ENCODE peak calls at places on chromosomes 3 and 15, in eight cellular contexts. E is HL-60, X is breast epithelium, H is sigmoid colon, Z is GM23338, Q is H1, B is suprapubic skin, N is transverse colon. U is an unnamed sample.

GRCh38 chr3:151328298-151329036 is 882 bp downstream of the P2RY13 start:
- DNase-seq in B (no peak), Q (no peak), N (no peak), H (no peak), Z (no peak), X (no peak), E (peak; percentile 65), U (no peak)

GRCh38 chr3:18302517-18302916 is 122.6 kb downstream of the SATB1 start:
- DNase-seq in X (no peak), Q (no peak), B (no peak), H (peak; percentile 79), Z (no peak), E (no peak), N (peak; percentile 7), U (no peak)

GRCh38 chr3:49636883-49637609 is 37.1 kb upstream of the APEH start:
- DNase-seq in N (no peak), H (no peak), E (no peak), X (no peak), Q (no peak), Z (no peak), B (no peak), U (no peak)

GRCh38 chr15:31069360-31070000 is 32.0 kb downstream of the TRPM1 start:
- DNase-seq in B (no peak), E (no peak), Z (no peak), H (no peak), N (no peak), Q (peak; percentile 17), X (no peak), U (no peak)

GRCh38 chr3:30749230-30749629 is 142.8 kb downstream of the TGFBR2 start:
- DNase-seq in Z (no peak), E (no peak), N (no peak), X (no peak), B (no peak), Q (no peak), H (no peak), U (no peak)

GRCh38 chr3:41898631-41899030 is 63.3 kb downstream of the ULK4 start:
- DNase-seq in N (no peak), X (no peak), B (no peak), Z (no peak), Q (no peak), H (no peak), E (no peak), U (no peak)

GRCh38 chr15:92634641-92635272 is 20.8 kb downstream of the FAM174B start:
- DNase-seq in H (no peak), N (no peak), Q (peak; percentile 29), B (peak; percentile 53), E (no peak), Z (no peak), X (peak; percentile 12), U (no peak)

GRCh38 chr3:125332504-125332903 is 42.6 kb downstream of the ZNF148 start:
- DNase-seq in Q (no peak), X (no peak), H (no peak), B (no peak), Z (peak; percentile 41), E (no peak), N (no peak), U (no peak)

GRCh38 chr3:111591555-111591954 is 3.6 kb downstream of the ZBED2 start:
- DNase-seq in N (no peak), H (no peak), B (no peak), X (no peak), Q (no peak), Z (no peak), E (no peak), U (no peak)

GRCh38 chr3:27485853-27486252 is 1.7 kb upstream of the SLC4A7 start:
- DNase-seq in E (no peak), B (no peak), N (no peak), H (no peak), X (no peak), Z (no peak), Q (no peak), U (no peak)

GRCh38 chr3:60579734-60580133 is 671.5 kb downstream of the FHIT start:
- DNase-seq in E (no peak), X (no peak), Z (no peak), B (no peak), H (no peak), N (no peak), Q (no peak), U (no peak)

GRCh38 chr15:75027551-75027950 is 4.2 kb downstream of the PPCDC start:
- DNase-seq in X (no peak), N (peak; percentile 66), B (no peak), Z (no peak), H (no peak), E (no peak), Q (no peak), U (no peak)

GRCh38 chr3:36635731-36636130 is 128.6 kb downstream of the DCLK3 start:
- DNase-seq in E (no peak), X (no peak), Q (no peak), H (no peak), Z (no peak), B (no peak), N (no peak), U (no peak)

GRCh38 chr3:101643861-101644613 is 32.9 kb downstream of the ZBTB11 start:
- DNase-seq in N (no peak), B (no peak), X (no peak), Z (no peak), E (peak; percentile 7), Q (no peak), H (no peak), U (no peak)
- TF ChIP-seq POLR2AphosphoS5 in N (no peak), B (no peak), X (no peak), Z (no peak), E (no peak), Q (no peak), H (no peak), U (no peak)

DNA sequence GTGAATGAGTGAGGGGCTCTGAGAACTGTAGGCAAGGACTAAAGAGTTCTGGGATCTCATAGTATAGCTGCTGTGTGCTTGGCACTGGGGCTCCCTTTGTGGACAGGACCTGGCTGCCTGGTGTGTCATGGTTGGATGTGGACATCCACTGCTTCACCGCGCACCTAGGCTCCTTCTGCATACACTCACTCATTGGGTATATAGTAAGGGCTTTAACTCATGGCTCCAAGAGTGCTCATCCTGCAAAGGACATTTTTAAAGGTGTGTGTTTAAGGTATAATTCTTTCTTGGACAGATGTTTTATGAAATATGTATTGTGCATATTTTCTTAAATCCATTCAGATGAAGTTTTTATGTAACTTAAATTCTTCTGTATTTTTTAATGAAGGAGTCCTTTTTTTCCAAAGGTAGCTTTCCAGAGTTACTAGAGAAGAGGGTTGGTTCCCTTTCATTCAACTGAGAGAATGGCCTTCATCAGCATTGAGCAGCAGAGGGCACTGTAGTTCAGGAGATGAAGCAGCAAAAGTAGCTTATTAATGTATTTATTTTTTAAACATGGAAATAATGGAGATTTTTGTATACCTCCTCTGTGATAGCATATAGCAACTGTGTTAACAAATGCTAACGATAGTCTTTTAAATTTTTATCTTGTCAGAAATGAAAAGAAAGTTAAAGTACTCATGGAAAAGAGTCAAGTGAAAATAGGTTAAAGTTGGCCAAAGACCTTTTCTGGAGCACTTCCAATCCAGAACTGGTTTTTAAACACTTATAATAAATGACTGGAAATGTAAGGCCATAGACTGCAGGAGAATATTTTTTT is 25.2 kb downstream of the OXNAD1 start:
- DNase-seq in X (no peak), E (peak; percentile 56), Z (peak; percentile 75), N (peak; percentile 46), Q (no peak), B (no peak), H (no peak), U (peak; percentile 20)
- TF ChIP-seq POLR2AphosphoS5 in X (no peak), E (no peak), Z (no peak), N (no peak), Q (no peak), B (no peak), H (no peak), U (no peak)

DNA sequence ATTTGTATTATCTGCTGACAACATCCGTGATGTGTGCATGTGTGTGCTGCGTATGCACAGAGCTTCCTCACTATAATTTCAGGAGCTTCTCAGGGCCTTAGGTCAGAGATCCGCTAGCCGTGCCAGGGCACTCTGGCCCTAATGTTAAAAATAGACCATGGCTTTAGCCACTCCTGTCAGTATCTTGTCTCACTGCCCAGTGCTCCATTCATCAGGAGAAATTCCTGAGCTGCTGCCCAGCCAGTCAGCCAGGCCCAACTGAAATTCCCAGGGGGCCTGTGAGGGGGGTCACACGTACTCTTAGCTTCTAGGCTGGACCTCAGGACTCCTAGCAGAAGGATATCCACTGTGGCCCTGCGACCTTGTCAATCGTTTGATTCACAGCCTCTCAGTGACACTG is 70.0 kb upstream of the ABHD2 start:
- DNase-seq in Z (no peak), N (no peak), X (no peak), E (no peak), Q (no peak), B (no peak), H (peak; percentile 67), U (no peak)
- TF ChIP-seq POLR2AphosphoS5 in Z (no peak), N (no peak), X (no peak), E (no peak), Q (no peak), B (no peak), H (no peak), U (no peak)

GRCh38 chr15:81098884-81099601 is 35.0 kb upstream of the CFAP161 start:
- DNase-seq in Q (peak; percentile 38), E (peak; percentile 12), Z (no peak), N (no peak), B (no peak), X (no peak), H (peak; percentile 68), U (no peak)
- TF ChIP-seq POLR2AphosphoS5 in Q (no peak), E (no peak), Z (no peak), N (no peak), B (no peak), X (no peak), H (no peak), U (no peak)

DNA sequence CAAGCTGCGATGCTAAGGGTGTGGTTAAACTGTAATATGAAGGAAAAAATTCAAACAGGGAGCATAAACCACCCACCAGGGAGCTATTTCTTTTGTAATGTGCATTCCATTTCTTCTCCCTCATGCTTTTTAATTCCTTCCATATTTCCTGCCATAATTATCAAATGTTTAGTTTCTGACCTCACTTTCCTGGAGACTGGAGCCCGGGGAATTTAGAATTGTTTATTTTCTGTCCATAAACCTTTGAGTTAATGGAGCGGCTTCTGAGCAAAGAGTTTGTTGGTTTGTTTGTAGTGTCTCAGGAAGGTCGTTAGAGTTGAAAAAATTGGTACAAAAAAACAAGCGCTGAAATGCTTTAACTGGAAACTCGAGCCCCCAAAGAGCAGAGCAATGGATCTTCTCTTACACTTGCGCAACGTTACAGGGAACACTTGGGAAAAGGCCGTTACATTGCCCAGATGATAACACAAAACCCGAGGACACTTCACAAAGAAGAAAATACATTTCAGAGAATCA is 1.0 kb downstream of the FSTL1 start:
- DNase-seq in X (no peak), Q (no peak), H (peak; percentile 75), Z (no peak), E (no peak), N (no peak), B (no peak), U (no peak)
- TF ChIP-seq POLR2AphosphoS5 in X (no peak), Q (peak; percentile 8), H (no peak), Z (no peak), E (no peak), N (no peak), B (no peak), U (no peak)

GRCh38 chr3:105368575-105369500 is 2.1 kb downstream of the ALCAM start:
- DNase-seq in Z (peak; percentile 59), N (peak; percentile 76), H (peak; percentile 66), E (peak; percentile 75), Q (peak; percentile 53), B (peak; percentile 77), X (peak; percentile 69), U (peak; percentile 67)
- TF ChIP-seq POLR2AphosphoS5 in Z (no peak), N (peak; percentile 33), H (no peak), E (peak; percentile 45), Q (peak; percentile 1), B (no peak), X (no peak), U (no peak)